ENCODE peak calls at places on chromosomes 1 and 21, in nine cellular contexts. F is IMR-90, W is H9, X is fibroblast of lung, A is PC-9, S is HCT116, O is PC-3, G is MM.1S, V is HepG2. T is an unnamed sample.

GRCh38 chr1:43933386-43934278 is at the start of gene ARTN:
- DNase-seq in F (no peak), W (peak; percentile 85), X (no peak), A (peak; percentile 62), S (no peak), O (peak; percentile 73), G (no peak), V (no peak), T (no peak)

GRCh38 chr1:85245456-85245855 is 14.0 kb downstream of the C1orf52 start:
- DNase-seq in F (no peak), W (no peak), X (peak; percentile 23), A (no peak), S (no peak), O (no peak), G (no peak), V (no peak), T (no peak)

GRCh38 chr1:202213361-202214088 is 19.9 kb downstream of the LGR6 start:
- DNase-seq in F (no peak), W (peak; percentile 87), X (no peak), A (no peak), S (no peak), O (peak; percentile 42), G (no peak), V (no peak), T (peak; percentile 61)

GRCh38 chr1:55244476-55245109 is 29.4 kb upstream of the USP24 start:
- DNase-seq in F (peak; percentile 43), W (no peak), X (peak; percentile 44), A (peak; percentile 86), S (no peak), O (peak; percentile 13), G (no peak), V (peak; percentile 3), T (no peak)

GRCh38 chr1:27145934-27146354 is 9.0 kb downstream of the SLC9A1 start:
- DNase-seq in F (peak; percentile 94), W (no peak), X (peak; percentile 93), A (peak; percentile 73), S (no peak), O (peak; percentile 85), G (no peak), V (no peak), T (no peak)

GRCh38 chr1:234975122-234975940 is 153.3 kb downstream of the TOMM20 start:
- DNase-seq in F (peak; percentile 95), W (no peak), X (peak; percentile 99), A (peak; percentile 100), S (peak; percentile 79), O (peak; percentile 97), G (no peak), V (peak; percentile 100), T (no peak)

GRCh38 chr1:174023438-174023837 is 1.3 kb upstream of the RC3H1 start:
- DNase-seq in F (peak; percentile 50), W (peak; percentile 55), X (peak; percentile 50), A (peak; percentile 89), S (peak; percentile 50), O (peak; percentile 59), G (no peak), V (no peak), T (no peak)

GRCh38 chr1:20174937-20175666 is 10.8 kb upstream of the UBXN10 start:
- DNase-seq in F (no peak), W (no peak), X (no peak), A (no peak), S (no peak), O (no peak), G (no peak), V (no peak), T (no peak)

GRCh38 chr21:45297329-45297728 is 9.6 kb upstream of the POFUT2 start:
- DNase-seq in F (no peak), W (no peak), X (no peak), A (no peak), S (no peak), O (no peak), G (no peak), V (no peak), T (no peak)

DNA sequence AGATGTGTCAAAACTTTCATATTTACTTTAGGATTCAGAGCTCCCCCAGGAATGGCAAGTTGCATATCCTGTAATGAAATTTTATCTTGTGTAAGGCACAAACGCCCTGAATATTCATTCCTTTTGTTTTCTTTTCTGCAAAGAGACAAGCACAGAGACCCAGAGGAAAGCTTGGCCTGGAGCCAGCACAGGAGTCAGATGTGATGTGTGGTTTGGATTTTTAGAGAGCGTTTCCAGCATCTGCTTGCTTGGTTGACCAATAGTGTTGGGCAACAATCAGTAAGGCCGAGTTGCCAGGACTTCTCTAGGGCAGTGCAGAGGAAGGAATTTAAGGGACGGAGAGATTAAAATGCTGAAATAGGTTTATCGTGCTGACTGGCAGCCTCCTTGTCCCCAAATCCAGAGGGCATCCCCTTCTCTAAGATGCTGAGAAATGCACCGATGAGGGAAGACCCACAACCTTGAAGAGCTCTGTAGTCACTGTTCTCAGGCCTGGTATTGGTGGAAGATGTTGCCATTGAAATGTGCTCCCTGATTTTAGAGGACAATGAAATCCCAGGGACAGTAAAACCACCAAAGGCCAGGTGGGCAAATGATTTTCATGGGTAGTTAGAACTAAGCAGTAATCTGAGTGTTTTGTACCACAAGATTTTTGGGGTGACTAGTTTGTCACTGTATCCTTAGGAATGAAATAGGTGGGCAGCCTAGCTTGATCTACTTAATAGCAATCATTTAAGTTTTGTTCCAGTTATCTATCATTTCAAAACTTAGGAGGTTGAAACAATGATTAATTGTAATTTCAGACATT is 37.9 kb upstream of the RHOU start:
- DNase-seq in F (peak; percentile 31), W (no peak), X (peak; percentile 37), A (no peak), S (no peak), O (peak; percentile 31), G (no peak), V (peak; percentile 60), T (no peak)
- H4K20me1 ChIP-seq in F (no peaks in the 10 kb centered on the region), W (no peaks in the 10 kb centered on the region), X (no peaks in the 10 kb centered on the region), A (no peaks in the 10 kb centered on the region), S (no peaks in the 10 kb centered on the region), O (no peaks in the 10 kb centered on the region), G (no peaks in the 10 kb centered on the region), V (no peaks in the 10 kb centered on the region), T (no peaks in the 10 kb centered on the region)

GRCh38 chr1:153880024-153880423 is 42.7 kb downstream of the GATAD2B start:
- DNase-seq in F (no peak), W (no peak), X (no peak), A (no peak), S (no peak), O (no peak), G (no peak), V (no peak), T (no peak)

GRCh38 chr1:153883223-153883622 is 39.5 kb downstream of the GATAD2B start:
- DNase-seq in F (no peak), W (no peak), X (no peak), A (no peak), S (no peak), O (no peak), G (no peak), V (no peak), T (no peak)

GRCh38 chr1:153882296-153882912 is 40.4 kb downstream of the GATAD2B start:
- DNase-seq in F (peak; percentile 28), W (no peak), X (peak; percentile 24), A (no peak), S (no peak), O (no peak), G (no peak), V (no peak), T (no peak)

GRCh38 chr1:153880962-153881361 is 41.8 kb downstream of the GATAD2B start:
- DNase-seq in F (peak; percentile 98), W (no peak), X (peak; percentile 94), A (no peak), S (no peak), O (peak; percentile 69), G (no peak), V (peak; percentile 52), T (no peak)

DNA sequence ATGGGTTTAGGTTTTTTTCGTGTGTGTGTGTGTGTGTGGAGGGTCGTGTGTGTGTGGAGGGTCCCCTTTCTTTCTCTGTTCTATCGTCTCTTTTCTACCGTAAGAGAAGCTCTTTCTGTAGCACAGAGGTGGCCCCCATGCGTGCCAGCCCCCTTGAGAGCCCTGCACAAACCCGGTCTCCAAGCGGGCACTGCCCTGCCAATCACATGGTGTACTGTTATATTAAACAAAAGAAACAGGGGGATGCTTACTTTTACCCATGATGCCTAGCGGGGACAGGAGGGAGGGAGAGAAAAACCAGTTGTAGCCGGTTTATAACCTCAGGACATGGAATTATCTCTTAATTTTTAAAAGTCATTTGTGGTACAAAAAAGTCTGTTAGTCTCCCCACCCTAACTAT is 41.0 kb downstream of the GATAD2B start:
- DNase-seq in F (peak; percentile 62), W (no peak), X (peak; percentile 50), A (no peak), S (no peak), O (no peak), G (no peak), V (no peak), T (no peak)
- H3K27ac ChIP-seq in F (peak overlapping the region; percentile 95), W (no peak overlapping the region), X (peak overlapping the region; percentile 70), A (no peak overlapping the region), S (no peak overlapping the region), O (no peak overlapping the region), G (no peak overlapping the region), V (no peak overlapping the region), T (no peak overlapping the region)

GRCh38 chr1:156492591-156493080 is 7.9 kb downstream of the MEF2D start:
- DNase-seq in F (no peak), W (no peak), X (no peak), A (no peak), S (no peak), O (no peak), G (no peak), V (no peak), T (peak; percentile 98)
- H4K20me1 ChIP-seq in F (peaks cover 100% of the 10 kb centered on the region), W (no peaks in the 10 kb centered on the region), X (peaks cover 5% of the 10 kb centered on the region), A (peaks cover 97% of the 10 kb centered on the region), S (no peaks in the 10 kb centered on the region), O (peaks cover 58% of the 10 kb centered on the region), G (no peaks in the 10 kb centered on the region), V (peaks cover 68% of the 10 kb centered on the region), T (peaks cover 18% of the 10 kb centered on the region)

DNA sequence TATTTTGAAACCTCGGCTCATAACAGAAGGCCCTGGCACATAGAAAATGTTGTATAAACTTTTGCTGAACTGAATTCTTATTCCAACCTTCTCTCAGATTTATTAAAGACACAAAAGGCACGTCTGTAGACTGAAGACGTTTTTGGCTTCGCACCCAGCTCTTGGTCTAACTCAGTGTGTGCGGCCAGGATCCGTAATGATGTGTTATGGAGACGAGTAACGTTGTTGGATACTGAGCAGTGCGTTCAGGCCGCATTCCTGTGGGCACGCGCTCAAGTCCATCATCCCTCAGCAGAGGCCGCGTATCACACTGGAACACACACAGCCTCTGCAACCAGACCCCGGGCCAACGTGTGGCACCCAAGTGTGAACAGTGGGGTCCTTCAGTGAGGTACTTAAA is 154.8 kb upstream of the RAB4A start:
- DNase-seq in F (peak; percentile 65), W (no peak), X (no peak), A (no peak), S (no peak), O (no peak), G (no peak), V (no peak), T (no peak)
- H3K27ac ChIP-seq in F (no peak overlapping the region), W (no peak overlapping the region), X (no peak overlapping the region), A (no peak overlapping the region), S (no peak overlapping the region), O (no peak overlapping the region), G (no peak overlapping the region), V (no peak overlapping the region), T (no peak overlapping the region)

T was measured in Karpas-422.